ENCODE peak calls at places on chromosome 10, in four cellular contexts. V is fibroblast of villous mesenchyme; E is Calu3; R is CD4-positive, alpha-beta T cell. B is an unnamed sample.
A peak's percentile ranks its signal among the peaks of the same experiment; 100 is the strongest.

GRCh38 chr10:73865107-73865458 is 9.3 kb downstream of the CAMK2G start:
- DNase-seq in V (no peak), E (no peak), R (no peak), B (no peak)

GRCh38 chr10:24091294-24091693 is 117.6 kb upstream of the KIAA1217 start:
- DNase-seq in E (no peak), V (no peak), R (no peak), B (no peak)

GRCh38 chr10:4372601-4373000 is 453.4 kb upstream of the AKR1E2 start:
- DNase-seq in E (no peak), V (peak; percentile 99), R (no peak), B (peak; percentile 7)

GRCh38 chr10:20858292-20859124 is 38.6 kb downstream of the NEBL start:
- DNase-seq in V (peak; percentile 46), R (no peak), E (no peak), B (no peak)

GRCh38 chr10:99685232-99686041 is 26.1 kb downstream of the ENTPD7 start:
- DNase-seq in R (no peak), V (no peak), E (no peak), B (no peak)

GRCh38 chr10:51607436-51607835 is 92.0 kb downstream of the CSTF2T start:
- DNase-seq in E (no peak), V (no peak), R (no peak), B (no peak)

GRCh38 chr10:94198324-94198723 is 164.4 kb downstream of the NOC3L start:
- DNase-seq in E (no peak), V (no peak), R (no peak), B (no peak)

GRCh38 chr10:5396545-5396944 is 8.1 kb downstream of the TUBAL3 start:
- DNase-seq in R (no peak), V (no peak), E (no peak), B (no peak)

GRCh38 chr10:131113892-131114291 is 197.6 kb downstream of the TCERG1L start:
- DNase-seq in R (no peak), E (no peak), V (no peak), B (no peak)

GRCh38 chr10:42990721-42991441 is 86.0 kb upstream of the RET start:
- DNase-seq in E (no peak), V (no peak), R (no peak), B (no peak)

GRCh38 chr10:806451-807162 is 117.1 kb upstream of the DIP2C start:
- DNase-seq in E (no peak), V (no peak), R (no peak), B (no peak)

GRCh38 chr10:131129544-131129943 is 182.0 kb downstream of the TCERG1L start:
- DNase-seq in V (no peak), R (no peak), E (no peak), B (no peak)

GRCh38 chr10:77090381-77091356 is 546.9 kb downstream of the KCNMA1 start:
- DNase-seq in V (no peak), E (no peak), R (no peak), B (peak; percentile 81)

GRCh38 chr10:99429521-99430095 is 816 bp downstream of the GOT1 start:
- DNase-seq in R (no peak), E (no peak), V (no peak), B (no peak)

GRCh38 chr10:59560990-59561389 is 148.7 kb downstream of the SLC16A9 start:
- DNase-seq in E (no peak), R (no peak), V (no peak), B (no peak)

GRCh38 chr10:65891073-65891981 is 1034.5 kb upstream of the LRRTM3 start:
- DNase-seq in R (no peak), V (peak; percentile 14), E (no peak), B (no peak)

GRCh38 chr10:29946953-29947700 is 112.3 kb downstream of the JCAD start:
- DNase-seq in V (peak; percentile 88), R (no peak), E (peak; percentile 41), B (no peak)

GRCh38 chr10:79904671-79905321 is 44.1 kb downstream of the SFTPD start:
- DNase-seq in V (peak; percentile 55), R (peak; percentile 26), E (peak; percentile 57), B (peak; percentile 27)

GRCh38 chr10:75925999-75926398 is 494.6 kb downstream of the LRMDA start:
- DNase-seq in V (no peak), R (no peak), E (no peak), B (no peak)

GRCh38 chr10:114821915-114822770 is 563 bp downstream of the FHIP2A start:
- DNase-seq in V (peak; percentile 45), E (peak; percentile 2), R (no peak), B (peak; percentile 24)

GRCh38 chr10:121526801-121527221 is 71.4 kb downstream of the FGFR2 start:
- DNase-seq in R (no peak), E (no peak), V (no peak), B (no peak)

GRCh38 chr10:84531396-84531795 is 203.0 kb downstream of the CCSER2 start:
- DNase-seq in V (no peak), R (no peak), E (no peak), B (no peak)

GRCh38 chr10:121325490-121326231 is 272.6 kb downstream of the FGFR2 start:
- DNase-seq in E (no peak), V (no peak), R (no peak), B (no peak)

GRCh38 chr10:75000748-75001321 is 110.6 kb upstream of the SAMD8 start:
- DNase-seq in E (no peak), V (no peak), R (no peak), B (no peak)

GRCh38 chr10:52212802-52213510 is 101.1 kb upstream of the DKK1 start:
- DNase-seq in E (no peak), R (no peak), V (peak; percentile 17), B (no peak)

GRCh38 chr10:79182763-79183467 is 114.1 kb downstream of the ZMIZ1 start:
- DNase-seq in V (peak; percentile 63), E (no peak), R (no peak), B (peak; percentile 29)

GRCh38 chr10:80464557-80465466 is 10.7 kb downstream of the TSPAN14 start:
- DNase-seq in V (no peak), R (no peak), E (peak; percentile 56), B (no peak)

GRCh38 chr10:13759167-13759566 is 172.4 kb downstream of the PRPF18 start:
- DNase-seq in V (peak; percentile 43), E (no peak), R (no peak), B (no peak)

GRCh38 chr10:45163315-45163975 is 152.0 kb downstream of the OR13A1 start:
- DNase-seq in E (no peak), V (no peak), R (no peak), B (no peak)

GRCh38 chr10:13987472-13987871 is 343.3 kb downstream of the FRMD4A start:
- DNase-seq in V (peak; percentile 63), E (no peak), R (no peak), B (no peak)

GRCh38 chr10:75342397-75342796 is 59.2 kb downstream of the ZNF503 start:
- DNase-seq in V (no peak), E (no peak), R (no peak), B (no peak)

GRCh38 chr10:101578803-101579515 is 9.1 kb downstream of the POLL start:
- DNase-seq in V (no peak), R (no peak), E (no peak), B (no peak)

GRCh38 chr10:93379366-93380042 is 102.6 kb downstream of the MYOF start:
- DNase-seq in R (no peak), V (peak; percentile 56), E (no peak), B (no peak)

GRCh38 chr10:103839513-103839864 is 15.9 kb downstream of the SH3PXD2A start:
- DNase-seq in R (no peak), V (no peak), E (no peak), B (no peak)

GRCh38 chr10:128073880-128074279 is 52.3 kb downstream of the MKI67 start:
- DNase-seq in R (no peak), V (no peak), E (no peak), B (no peak)

GRCh38 chr10:59623823-59624535 is 85.7 kb downstream of the SLC16A9 start:
- DNase-seq in R (no peak), E (no peak), V (no peak), B (no peak)

GRCh38 chr10:86757110-86757790 is 831 bp downstream of the BMPR1A start:
- DNase-seq in R (peak; percentile 5), V (peak; percentile 79), E (peak; percentile 13), B (peak; percentile 24)

GRCh38 chr10:92760609-92761008 is 70.9 kb downstream of the HHEX start:
- DNase-seq in E (no peak), V (peak; percentile 53), R (no peak), B (no peak)

GRCh38 chr10:72083234-72084093 is 4.9 kb downstream of the SPOCK2 start:
- DNase-seq in V (no peak), R (no peak), E (no peak), B (no peak)

GRCh38 chr10:17805921-17806577 is 3.1 kb upstream of the MRC1 start:
- DNase-seq in E (no peak), V (no peak), R (no peak), B (no peak)
- TF ChIP-seq CTCF in E (no peak), V (peak; percentile 31), R (no peak), B (no peak)

GRCh38 chr10:28091913-28092312 is 93.0 kb upstream of the ODAD2 start:
- DNase-seq in V (no peak), E (no peak), R (no peak), B (no peak)

GRCh38 chr10:28094121-28094520 is 95.2 kb upstream of the ODAD2 start:
- DNase-seq in E (no peak), V (no peak), R (no peak), B (no peak)

GRCh38 chr10:28095791-28096367 is 97.0 kb upstream of the ODAD2 start:
- DNase-seq in R (no peak), E (no peak), V (no peak), B (no peak)

DNA sequence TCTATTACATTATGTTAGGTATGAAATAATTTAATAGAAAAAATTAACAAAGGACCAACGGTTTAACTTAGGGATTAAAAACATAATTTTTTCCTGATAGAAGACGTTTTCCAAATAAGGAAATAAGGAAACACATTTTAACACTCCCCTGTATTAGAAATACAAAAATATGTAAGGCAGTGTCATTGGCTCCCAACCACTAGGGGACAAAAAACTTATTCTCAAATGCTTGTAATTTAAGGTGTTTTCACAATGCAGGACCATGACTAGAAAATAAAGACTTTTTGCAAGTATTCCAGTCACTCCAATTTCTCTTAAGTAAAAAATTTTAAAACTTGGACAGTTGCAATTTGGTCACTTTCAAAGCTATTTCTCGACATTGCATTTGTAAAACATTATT is 98.8 kb upstream of the ODAD2 start:
- DNase-seq in V (no peak), E (no peak), R (no peak), B (no peak)
- TF ChIP-seq CTCF in V (no peak), E (no peak), R (no peak), B (no peak)

GRCh38 chr10:98098247-98098646 is 36.2 kb upstream of the R3HCC1L start:
- DNase-seq in R (no peak), V (no peak), E (no peak), B (no peak)
- TF ChIP-seq CTCF in R (no peak), V (no peak), E (no peak), B (no peak)

GRCh38 chr10:70381491-70382421 is 669 bp downstream of the LRRC20 start:
- DNase-seq in R (no peak), E (peak; percentile 66), V (no peak), B (peak; percentile 83)
- TF ChIP-seq CTCF in R (no peak), E (no peak), V (no peak), B (no peak)

B was measured in BE2C.